ENCODE peak calls at places on chromosomes 4 and X, in eight cellular contexts. D is NCI-H526; T is NCI-H1694; E is foreskin melanocyte; U is RWPE1; C is activated CD4-positive, alpha-beta T cell treated with anti-CD3 and anti-CD28 coated beads, Interleukin-2, amount 50 U/mL, for 48 hours; B is head of caudate nucleus; N is GM03348. A is an unnamed sample.

GRCh38 chr4:169583563-169583962 is 28.8 kb downstream of the NEK1 start:
- DNase-seq in T (no peak), N (peak), E (peak), D (no peak), U (no peak), B (no peak), C (no peak), A (no peak)

GRCh38 chr4:149140841-149141240 is 674.8 kb downstream of the IQCM start:
- DNase-seq in T (no peak), U (no peak), E (no peak), B (no peak), D (no peak), C (no peak), N (no peak), A (no peak)

GRCh38 chrX:18895157-18895952 is 88.6 kb downstream of the PHKA2 start:
- DNase-seq in D (no peak), E (peak), C (no peak), T (peak), N (peak), B (no peak), U (peak), A (no peak)

GRCh38 chrX:17692709-17693346 is 44.5 kb upstream of the SCML1 start:
- DNase-seq in E (no peak), N (no peak), C (no peak), B (no peak), D (peak), U (no peak), T (no peak), A (peak)

GRCh38 chrX:30577362-30577961 is at the start of gene TASL:
- DNase-seq in D (no peak), E (no peak), B (no peak), U (no peak), C (peak), T (no peak), N (no peak), A (no peak)

GRCh38 chr4:89254847-89255246 is 52.8 kb downstream of the GPRIN3 start:
- DNase-seq in D (peak), U (peak), C (peak), T (no peak), E (no peak), B (no peak), N (peak), A (peak)

GRCh38 chrX:13293700-13294099 is 26.2 kb downstream of the ATXN3L start:
- DNase-seq in C (no peak), T (no peak), N (no peak), B (no peak), D (peak), E (no peak), U (peak), A (no peak)

GRCh38 chr4:95839891-95840290 is at the start of gene PDHA2:
- DNase-seq in E (no peak), U (no peak), N (no peak), C (no peak), B (no peak), T (no peak), D (no peak), A (no peak)

GRCh38 chr4:117085185-117085701 is at the start of gene TRAM1L1:
- DNase-seq in C (peak), U (peak), N (peak), D (peak), T (peak), B (peak), E (peak), A (peak)

GRCh38 chr4:184313710-184314659 is 96.3 kb upstream of the ENPP6 start:
- DNase-seq in T (no peak), D (no peak), E (no peak), N (no peak), B (no peak), C (no peak), U (no peak), A (no peak)

GRCh38 chr4:48370260-48371134 is 29.2 kb downstream of the SLAIN2 start:
- DNase-seq in N (no peak), E (no peak), B (no peak), T (no peak), C (no peak), U (no peak), D (no peak), A (no peak)

GRCh38 chrX:101785142-101785541 is 125.5 kb upstream of the ARMCX2 start:
- DNase-seq in U (no peak), C (no peak), T (no peak), E (no peak), N (no peak), D (no peak), B (no peak), A (no peak)

GRCh38 chr4:142264961-142265360 is 581.1 kb downstream of the INPP4B start:
- DNase-seq in B (no peak), U (no peak), N (no peak), E (no peak), C (no peak), T (no peak), D (no peak), A (peak)

GRCh38 chr4:27518876-27519275 is 658.2 kb downstream of the STIM2 start:
- DNase-seq in E (no peak), T (no peak), D (no peak), C (no peak), U (no peak), N (no peak), B (no peak), A (peak)

GRCh38 chrX:17930850-17931249 is 69.8 kb upstream of the RAI2 start:
- DNase-seq in D (peak), E (no peak), N (no peak), U (no peak), C (no peak), B (no peak), T (no peak), A (peak)

GRCh38 chrX:136200466-136200865 is 50.7 kb downstream of the MAP7D3 start:
- DNase-seq in C (no peak), D (no peak), U (peak), E (no peak), N (peak), T (no peak), B (no peak), A (peak)

GRCh38 chr4:113759696-113760093 is 1.8 kb downstream of the CAMK2D start:
- DNase-seq in E (no peak), T (no peak), N (no peak), D (peak), B (no peak), C (no peak), U (no peak), A (no peak)

GRCh38 chrX:49919617-49920016 is 2.8 kb upstream of the CLCN5 start:
- DNase-seq in N (peak), D (peak), C (peak), T (peak), E (no peak), U (no peak), B (peak), A (peak)

GRCh38 chr4:56245547-56246229 is 141.6 kb downstream of the AASDH start:
- DNase-seq in E (no peak), N (no peak), D (no peak), U (no peak), B (no peak), C (no peak), T (no peak), A (no peak)

A was measured in mesendoderm.